ENCODE peak calls at places on chromosome X, in eight cellular contexts. W, I, O, Z, V, Q, Y and D are unnamed samples.

GRCh38 chrX:44651347-44651746 is 108.7 kb upstream of the FUNDC1 start:
- DNase-seq in W (peak; percentile 32), I (no peak), O (no peak), Z (no peak), V (no peak), Q (no peak), Y (no peak), D (no peak)

GRCh38 chrX:119698835-119699234 is 5.9 kb upstream of the SEPTIN6 start:
- DNase-seq in W (no peak), I (no peak), O (no peak), Z (peak; percentile 33), V (peak; percentile 82), Q (peak; percentile 73), Y (no peak), D (no peak)

GRCh38 chrX:50103866-50104566 is 96.8 kb downstream of the AKAP4 start:
- DNase-seq in W (no peak), I (no peak), O (no peak), Z (no peak), V (no peak), Q (peak; percentile 10), Y (no peak), D (no peak)

GRCh38 chrX:108090474-108091265 is 672 bp downstream of the PSMD10 start:
- DNase-seq in W (no peak), I (no peak), O (no peak), Z (no peak), V (peak; percentile 59), Q (peak; percentile 7), Y (no peak), D (no peak)

GRCh38 chrX:21840199-21840557 is 761 bp downstream of the MBTPS2 start:
- DNase-seq in W (no peak), I (no peak), O (no peak), Z (no peak), V (peak; percentile 20), Q (peak; percentile 1), Y (no peak), D (no peak)

GRCh38 chrX:2484721-2485459 is 15.9 kb downstream of the DHRSX start:
- DNase-seq in W (peak; percentile 31), I (no peak), O (no peak), Z (no peak), V (peak; percentile 59), Q (peak; percentile 66), Y (no peak), D (no peak)

GRCh38 chrX:85808217-85808616 is 239.1 kb downstream of the CHM start:
- DNase-seq in W (no peak), I (no peak), O (no peak), Z (no peak), V (no peak), Q (no peak), Y (no peak), D (no peak)

GRCh38 chrX:69807400-69807799 is 191.5 kb downstream of the EDA start:
- DNase-seq in W (no peak), I (no peak), O (no peak), Z (no peak), V (no peak), Q (no peak), Y (no peak), D (no peak)

GRCh38 chrX:18931972-18932371 is 51.9 kb downstream of the PHKA2 start:
- DNase-seq in W (peak; percentile 5), I (no peak), O (no peak), Z (no peak), V (peak; percentile 14), Q (peak; percentile 39), Y (no peak), D (no peak)

GRCh38 chrX:40088803-40089540 is 8.8 kb downstream of the BCOR start:
- DNase-seq in W (no peak), I (no peak), O (no peak), Z (no peak), V (no peak), Q (no peak), Y (no peak), D (no peak)

GRCh38 chrX:82041034-82041433 is 839.1 kb downstream of the SH3BGRL start:
- DNase-seq in W (no peak), I (no peak), O (no peak), Z (no peak), V (no peak), Q (no peak), Y (no peak), D (no peak)

GRCh38 chrX:136065044-136065671 is 79.9 kb downstream of the SLC9A6 start:
- DNase-seq in W (no peak), I (peak; percentile 59), O (no peak), Z (no peak), V (peak; percentile 47), Q (no peak), Y (no peak), D (peak; percentile 12)

GRCh38 chrX:53071604-53072417 is 10.4 kb upstream of the TSPYL2 start:
- DNase-seq in W (peak; percentile 61), I (peak; percentile 51), O (peak; percentile 64), Z (peak; percentile 27), V (peak; percentile 46), Q (peak; percentile 39), Y (no peak), D (no peak)

GRCh38 chrX:103310592-103311400 is at the start of gene BEX2:
- DNase-seq in W (peak; percentile 86), I (peak; percentile 16), O (no peak), Z (peak; percentile 13), V (no peak), Q (no peak), Y (no peak), D (peak; percentile 35)

GRCh38 chrX:16619024-16619423 is 30.9 kb upstream of the S100G start:
- DNase-seq in W (no peak), I (no peak), O (no peak), Z (no peak), V (no peak), Q (no peak), Y (no peak), D (no peak)

GRCh38 chrX:75596178-75596577 is 73.3 kb upstream of the ZDHHC15 start:
- DNase-seq in W (no peak), I (no peak), O (no peak), Z (peak; percentile 22), V (peak; percentile 4), Q (no peak), Y (no peak), D (peak; percentile 17)

GRCh38 chrX:78375894-78376293 is 48.5 kb upstream of the CYSLTR1 start:
- DNase-seq in W (no peak), I (no peak), O (no peak), Z (no peak), V (no peak), Q (no peak), Y (no peak), D (no peak)

GRCh38 chrX:25523574-25523973 is 507.8 kb upstream of the ARX start:
- DNase-seq in W (peak; percentile 56), I (no peak), O (no peak), Z (peak; percentile 13), V (peak; percentile 7), Q (peak; percentile 5), Y (no peak), D (no peak)

GRCh38 chrX:17689971-17690409 is 47.3 kb upstream of the SCML1 start:
- DNase-seq in W (peak; percentile 71), I (no peak), O (no peak), Z (peak; percentile 60), V (peak; percentile 82), Q (peak; percentile 54), Y (peak; percentile 23), D (peak; percentile 20)

GRCh38 chrX:46929439-46930018 is 17.3 kb downstream of the JADE3 start:
- DNase-seq in W (no peak), I (no peak), O (no peak), Z (no peak), V (peak; percentile 34), Q (peak; percentile 19), Y (no peak), D (no peak)

GRCh38 chrX:70336767-70337166 is 46.9 kb downstream of the KIF4A start:
- DNase-seq in W (no peak), I (no peak), O (no peak), Z (no peak), V (no peak), Q (no peak), Y (no peak), D (no peak)

GRCh38 chrX:17020828-17021821 is 74.7 kb downstream of the REPS2 start:
- DNase-seq in W (no peak), I (no peak), O (no peak), Z (no peak), V (peak; percentile 25), Q (no peak), Y (no peak), D (no peak)

GRCh38 chrX:119101168-119101567 is 26.4 kb downstream of the KIAA1210 start:
- DNase-seq in W (no peak), I (no peak), O (no peak), Z (no peak), V (no peak), Q (no peak), Y (no peak), D (no peak)

GRCh38 chrX:50814701-50815476 is 895 bp upstream of the SHROOM4 start:
- DNase-seq in W (peak; percentile 69), I (no peak), O (no peak), Z (no peak), V (peak; percentile 20), Q (peak; percentile 7), Y (no peak), D (no peak)